ENCODE peak calls at places on chromosome X, in five cellular contexts. Q is cardiac muscle cell, K is fibroblast of mammary gland, S is brain microvascular endothelial cell, I is osteocyte. Y is an unnamed sample.

GRCh38 chrX:25600776-25601175 is 537.4 kb upstream of the MAGEB18 start:
- DNase-seq in Q (peak), K (peak), S (peak), I (no peak), Y (no peak)

GRCh38 chrX:11461181-11462001 is 168.2 kb downstream of the AMELX start:
- DNase-seq in Q (peak), K (peak), S (peak), I (no peak), Y (no peak)

GRCh38 chrX:20515841-20516461 is 249.2 kb upstream of the RPS6KA3 start:
- DNase-seq in Q (peak), K (peak), S (peak), I (no peak), Y (no peak)

GRCh38 chrX:22134681-22135080 is 102.6 kb downstream of the PHEX start:
- DNase-seq in Q (peak), K (peak), S (peak), I (no peak), Y (no peak)

GRCh38 chrX:155070975-155071693 is at the start of the genes BRCC3, CMC4 and MTCP1:
- DNase-seq in Q (peak), K (peak), S (peak), I (peak), Y (peak)

GRCh38 chrX:108020631-108021030 is 24.2 kb upstream of the VSIG1 start:
- DNase-seq in Q (peak), K (peak), S (no peak), I (no peak), Y (no peak)

GRCh38 chrX:8244301-8244700 is 73.2 kb upstream of the VCX2 start:
- DNase-seq in Q (peak), K (no peak), S (no peak), I (no peak), Y (no peak)

GRCh38 chrX:15751160-15751819 is 13.2 kb downstream of the CA5B start:
- DNase-seq in Q (no peak), K (peak), S (no peak), I (peak), Y (no peak)

GRCh38 chrX:11724122-11725017 is 33.7 kb upstream of the MSL3 start:
- DNase-seq in Q (peak), K (peak), S (peak), I (no peak), Y (no peak)

GRCh38 chrX:41561045-41561444 is 113.9 kb downstream of the NYX start:
- DNase-seq in Q (peak), K (peak), S (peak), I (no peak), Y (no peak)

GRCh38 chrX:41556958-41557357 is 109.8 kb downstream of the NYX start:
- DNase-seq in Q (no peak), K (no peak), S (no peak), I (no peak), Y (no peak)

GRCh38 chrX:41559235-41559634 is 112.1 kb downstream of the NYX start:
- DNase-seq in Q (no peak), K (no peak), S (no peak), I (no peak), Y (no peak)

GRCh38 chrX:41559662-41560061 is 112.5 kb downstream of the NYX start:
- DNase-seq in Q (peak), K (peak), S (peak), I (no peak), Y (no peak)

DNA sequence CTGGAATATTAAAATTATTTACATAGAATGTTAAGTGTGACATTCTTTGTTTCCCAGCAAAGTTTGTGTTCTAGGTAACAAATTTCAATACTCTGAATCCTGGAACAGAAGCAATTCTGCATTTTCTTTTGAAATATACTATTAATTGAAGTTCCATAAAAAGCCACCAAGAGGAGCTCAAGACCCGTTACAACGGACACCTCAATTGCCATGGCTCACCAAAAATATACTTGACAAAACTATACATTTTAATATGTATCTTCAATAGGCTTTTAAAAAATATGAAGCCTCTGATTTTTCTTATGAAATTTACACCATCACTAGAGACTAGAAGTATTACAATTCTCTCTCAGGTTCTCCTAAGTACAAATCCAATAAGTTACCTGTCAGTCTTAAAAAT is 111.4 kb downstream of the NYX start:
- DNase-seq in Q (peak), K (peak), S (no peak), I (no peak), Y (no peak)
- TF ChIP-seq CTCF in Q (peak), K (peak), S (peak), I (peak), Y (peak)

DNA sequence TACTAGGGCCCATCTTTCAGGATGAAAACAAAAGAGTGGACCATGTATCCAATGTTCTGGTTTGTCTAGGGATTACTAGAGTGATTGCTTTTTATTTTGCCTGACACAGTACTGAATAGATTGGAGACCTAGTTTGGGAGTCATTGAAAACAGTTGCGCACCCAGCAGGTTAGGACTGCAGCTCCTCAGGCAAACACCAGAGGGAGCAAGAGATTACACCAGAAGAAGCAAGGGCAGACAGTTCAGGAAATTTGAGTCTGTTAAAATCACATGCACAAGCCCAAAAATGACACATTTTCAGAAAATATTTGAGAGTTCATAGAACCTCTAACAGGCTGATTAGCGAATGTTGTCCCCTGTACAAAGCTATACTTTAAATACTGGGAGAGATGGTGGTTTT is 55.6 kb downstream of the CYLC1 start:
- DNase-seq in Q (no peak), K (peak), S (no peak), I (no peak), Y (no peak)
- TF ChIP-seq CTCF in Q (no peak), K (peak), S (peak), I (peak), Y (peak)

GRCh38 chrX:71625471-71625870 is 7.2 kb upstream of the CXCR3 start:
- DNase-seq in Q (no peak), K (no peak), S (no peak), I (no peak), Y (no peak)

GRCh38 chrX:71623105-71623450 is 4.8 kb upstream of the CXCR3 start:
- DNase-seq in Q (no peak), K (no peak), S (no peak), I (no peak), Y (no peak)

GRCh38 chrX:71623714-71624113 is 5.4 kb upstream of the CXCR3 start:
- DNase-seq in Q (no peak), K (no peak), S (no peak), I (no peak), Y (no peak)

GRCh38 chrX:71621644-71622346 is 3.5 kb upstream of the CXCR3 start:
- DNase-seq in Q (peak), K (peak), S (no peak), I (no peak), Y (no peak)

GRCh38 chrX:71622347-71623104 is 4.2 kb upstream of the CXCR3 start:
- DNase-seq in Q (peak), K (peak), S (peak), I (no peak), Y (no peak)
- TF ChIP-seq CTCF in Q (peak), K (no peak), S (peak), I (no peak), Y (peak)

GRCh38 chrX:134247492-134247891 is 10.5 kb downstream of the CCDC160 start:
- DNase-seq in Q (no peak), K (no peak), S (no peak), I (no peak), Y (no peak)

GRCh38 chrX:134241960-134242619 is 5.1 kb downstream of the CCDC160 start:
- DNase-seq in Q (no peak), K (no peak), S (no peak), I (no peak), Y (no peak)

GRCh38 chrX:134244043-134244442 is 7.1 kb downstream of the CCDC160 start:
- DNase-seq in Q (peak), K (peak), S (peak), I (no peak), Y (no peak)

GRCh38 chrX:134249231-134249630 is 12.2 kb downstream of the CCDC160 start:
- DNase-seq in Q (no peak), K (no peak), S (no peak), I (no peak), Y (no peak)

DNA sequence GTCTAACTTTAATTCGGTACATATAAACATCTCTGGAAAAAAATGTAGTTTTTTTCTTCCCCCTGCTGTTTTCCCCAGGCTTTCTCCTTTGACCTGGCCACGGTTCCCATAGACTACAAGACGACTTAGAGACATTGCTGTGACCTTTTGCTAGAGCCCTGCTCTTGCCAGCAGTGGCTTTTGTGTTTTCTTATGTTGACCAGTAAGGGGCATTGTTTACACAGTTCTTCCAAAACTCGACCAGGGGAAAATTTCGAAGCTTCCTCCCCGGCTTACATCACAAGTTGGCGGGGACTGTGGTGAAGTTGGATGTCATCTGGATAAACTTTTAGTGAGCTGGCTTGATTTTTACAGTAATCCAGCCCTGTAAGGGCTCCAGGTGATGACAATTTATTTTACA is 9.3 kb downstream of the CCDC160 start:
- DNase-seq in Q (peak), K (peak), S (no peak), I (no peak), Y (no peak)
- TF ChIP-seq CTCF in Q (no peak), K (no peak), S (no peak), I (no peak), Y (no peak)

GRCh38 chrX:152936306-152936705 is 38.4 kb downstream of the ZNF185 start:
- DNase-seq in Q (no peak), K (no peak), S (no peak), I (no peak), Y (no peak)
- TF ChIP-seq CTCF in Q (no peak), K (no peak), S (no peak), I (no peak), Y (no peak)

GRCh38 chrX:45712067-45712466 is 511.4 kb upstream of the DIPK2B start:
- DNase-seq in Q (peak), K (peak), S (peak), I (no peak), Y (no peak)
- TF ChIP-seq CTCF in Q (no peak), K (no peak), S (no peak), I (no peak), Y (no peak)